ENCODE peak calls at places on chromosomes 11 and 22, in five cellular contexts. C, Q, M, Z and L are unnamed samples.

GRCh38 chr11:9765320-9766101 is 101.6 kb downstream of the SWAP70 start:
- DNase-seq in Z (no peak), C (peak), M (peak), Q (no peak), L (peak)

GRCh38 chr22:42984397-42984796 is 30.6 kb downstream of the PACSIN2 start:
- DNase-seq in M (no peak), Q (no peak), Z (no peak), C (no peak), L (no peak)

GRCh38 chr11:34234086-34234740 is 123.6 kb downstream of the ABTB2 start:
- DNase-seq in C (peak), Q (peak), Z (peak), M (no peak), L (peak)

GRCh38 chr22:43401661-43402060 is 10.2 kb upstream of the MPPED1 start:
- DNase-seq in Q (no peak), Z (no peak), M (no peak), C (no peak), L (no peak)

GRCh38 chr11:30984442-30984816 is 385.1 kb downstream of the DCDC1 start:
- DNase-seq in C (peak), Q (no peak), M (no peak), Z (no peak), L (no peak)

GRCh38 chr11:71255323-71255722 is 2.9 kb upstream of the SHANK2 start:
- DNase-seq in Z (no peak), M (no peak), C (no peak), Q (no peak), L (no peak)

GRCh38 chr11:70407121-70407520 is 8.8 kb downstream of the CTTN start:
- DNase-seq in M (no peak), C (no peak), Z (no peak), Q (no peak), L (no peak)

GRCh38 chr11:6576471-6577373 is 26.7 kb downstream of the RRP8 start:
- DNase-seq in Z (no peak), Q (peak), C (peak), M (peak), L (no peak)

GRCh38 chr22:21759133-21759532 is 23.5 kb upstream of the YPEL1 start:
- DNase-seq in Q (no peak), C (no peak), M (no peak), Z (no peak), L (no peak)

GRCh38 chr11:11505701-11506100 is 116.1 kb downstream of the GALNT18 start:
- DNase-seq in Q (no peak), Z (no peak), M (no peak), C (no peak), L (no peak)

GRCh38 chr22:20424937-20425587 is 12.6 kb downstream of the SCARF2 start:
- DNase-seq in M (no peak), C (no peak), Z (no peak), Q (no peak), L (no peak)

GRCh38 chr11:61881397-61881796 is 9.9 kb downstream of the FADS3 start:
- DNase-seq in M (no peak), Z (no peak), C (no peak), Q (no peak), L (no peak)

GRCh38 chr11:59756496-59756840 is 1.3 kb downstream of the STX3 start:
- DNase-seq in Q (no peak), C (peak), Z (no peak), M (no peak), L (no peak)

GRCh38 chr11:128747728-128748148 is 53.9 kb downstream of the FLI1 start:
- DNase-seq in M (no peak), Q (no peak), C (no peak), Z (no peak), L (no peak)